ENCODE peak calls at places on chromosomes 7 and 10, in five cellular contexts. F is aorta, X is HepG2, E is heart left ventricle, O is hepatocyte. M is an unnamed sample.
A peak's percentile ranks its signal among the peaks of the same experiment; 100 is the strongest.

GRCh38 chr10:88672041-88672440 is 7.8 kb downstream of the LIPF start:
- DNase-seq in E (no peak), O (no peak), X (no peak), F (no peak), M (no peak)

GRCh38 chr7:75985009-75985517 is 9.3 kb downstream of the TMEM120A start:
- DNase-seq in F (peak; percentile 43), E (peak; percentile 26), X (no peak), O (peak; percentile 3), M (no peak)

GRCh38 chr7:2165610-2166594 is 66.8 kb downstream of the MAD1L1 start:
- DNase-seq in E (no peak), O (no peak), F (no peak), X (no peak), M (no peak)

GRCh38 chr10:130206216-130206737 is 70.1 kb downstream of the GLRX3 start:
- DNase-seq in X (no peak), O (no peak), E (no peak), F (no peak), M (no peak)

GRCh38 chr10:35639021-35639521 is 3.0 kb downstream of the FZD8 start:
- DNase-seq in E (no peak), X (no peak), O (peak; percentile 13), F (no peak), M (no peak)

GRCh38 chr10:119489572-119490326 is 52.8 kb downstream of the RGS10 start:
- DNase-seq in O (peak; percentile 56), X (peak; percentile 16), F (peak; percentile 59), E (no peak), M (peak; percentile 72)

GRCh38 chr10:133247681-133248333 is 10.2 kb downstream of the VENTX start:
- DNase-seq in E (no peak), F (no peak), O (no peak), X (no peak), M (peak; percentile 6)

GRCh38 chr10:52757777-52758176 is 14.8 kb downstream of the MBL2 start:
- DNase-seq in X (no peak), E (no peak), F (no peak), O (no peak), M (no peak)

GRCh38 chr10:110671788-110672579 is 27.8 kb downstream of the RBM20 start:
- DNase-seq in E (peak; percentile 82), X (peak; percentile 49), F (peak; percentile 81), O (peak; percentile 84), M (peak; percentile 88)

GRCh38 chr7:140022582-140023211 is 40.1 kb downstream of the PARP12 start:
- DNase-seq in O (no peak), E (no peak), F (no peak), X (no peak), M (no peak)

GRCh38 chr7:29140873-29141468 is 5.4 kb downstream of the CPVL start:
- DNase-seq in X (peak; percentile 90), F (peak; percentile 54), E (no peak), O (no peak), M (no peak)

GRCh38 chr7:135181261-135181928 is 10.9 kb upstream of the CYREN start:
- DNase-seq in E (no peak), O (no peak), F (no peak), X (no peak), M (no peak)

GRCh38 chr10:114504769-114505579 is 100.7 kb upstream of the AFAP1L2 start:
- DNase-seq in O (peak; percentile 10), E (no peak), X (peak; percentile 67), F (peak; percentile 60), M (no peak)

GRCh38 chr10:129441391-129442009 is 25.5 kb upstream of the MGMT start:
- DNase-seq in O (no peak), X (peak; percentile 19), E (no peak), F (no peak), M (no peak)

GRCh38 chr7:28811990-28812389 is 146.1 kb downstream of the TRIL start:
- DNase-seq in E (no peak), O (no peak), F (no peak), X (no peak), M (no peak)

GRCh38 chr10:103635580-103635979 is 142.1 kb downstream of the NEURL1 start:
- DNase-seq in F (no peak), E (no peak), O (no peak), X (no peak), M (no peak)

GRCh38 chr7:122675621-122676020 is 23.3 kb downstream of the RNF133 start:
- DNase-seq in O (no peak), F (no peak), E (no peak), X (no peak), M (no peak)

GRCh38 chr7:37376386-37376785 is 72.3 kb downstream of the ELMO1 start:
- DNase-seq in X (no peak), F (no peak), O (no peak), E (no peak), M (no peak)

GRCh38 chr7:18824157-18824556 is 293.3 kb downstream of the TWIST1 start:
- DNase-seq in X (no peak), O (peak; percentile 30), F (no peak), E (no peak), M (no peak)

GRCh38 chr7:51009716-51010496 is 227.2 kb upstream of the GRB10 start:
- DNase-seq in F (no peak), X (peak; percentile 5), E (peak; percentile 77), O (no peak), M (no peak)

GRCh38 chr7:108181073-108181985 is 51.2 kb upstream of the LAMB4 start:
- DNase-seq in F (no peak), O (peak; percentile 68), X (peak; percentile 43), E (no peak), M (no peak)

GRCh38 chr10:125411724-125412123 is 251.4 kb upstream of the CTBP2 start:
- DNase-seq in X (no peak), F (no peak), E (no peak), O (no peak), M (no peak)

DNA sequence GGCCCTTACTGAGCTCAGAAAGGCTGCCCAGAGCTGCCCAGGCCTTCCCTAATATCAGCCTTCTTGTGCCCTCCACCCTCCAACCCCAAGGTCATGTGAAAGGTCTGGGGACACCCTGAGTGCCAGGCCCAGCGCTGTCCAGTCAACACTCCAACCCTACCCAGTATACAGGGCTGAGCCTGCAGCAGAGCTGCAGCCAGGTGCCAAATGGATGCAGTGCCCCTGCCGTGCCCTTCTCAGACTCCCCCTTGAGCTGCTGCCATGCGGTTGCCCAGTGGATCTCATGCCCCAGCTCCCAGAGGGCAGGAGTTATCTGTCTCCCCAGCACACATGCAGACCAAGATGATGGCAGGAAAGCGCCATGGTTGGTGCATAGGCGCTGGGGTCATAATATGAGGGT is 61.5 kb downstream of the ZMIZ1 start:
- DNase-seq in E (no peak), O (no peak), F (no peak), X (no peak), M (no peak)
- H3K4me1 ChIP-seq in E (peaks cover 92% of the 10 kb centered on the region), O (peaks cover 51% of the 10 kb centered on the region), F (no peaks in the 10 kb centered on the region), X (peaks cover 88% of the 10 kb centered on the region), M (peaks cover 68% of the 10 kb centered on the region)

GRCh38 chr10:78210976-78211375 is 177.3 kb downstream of the RPS24 start:
- DNase-seq in X (no peak), E (no peak), F (no peak), O (no peak), M (no peak)
- H3K4me1 ChIP-seq in X (no peaks in the 10 kb centered on the region), E (peaks cover 28% of the 10 kb centered on the region), F (no peaks in the 10 kb centered on the region), O (peaks cover 11% of the 10 kb centered on the region), M (peaks cover 17% of the 10 kb centered on the region)

GRCh38 chr10:80182986-80183385 is 22.4 kb downstream of the ANXA11 start:
- DNase-seq in E (no peak), X (no peak), F (peak; percentile 33), O (no peak), M (no peak)

GRCh38 chr10:80184291-80184690 is 21.0 kb downstream of the ANXA11 start:
- DNase-seq in F (no peak), E (no peak), X (no peak), O (no peak), M (no peak)

GRCh38 chr10:80186364-80187012 is 18.8 kb downstream of the ANXA11 start:
- DNase-seq in O (no peak), F (peak; percentile 59), E (peak; percentile 81), X (no peak), M (peak; percentile 32)

GRCh38 chr10:80185522-80186299 is 19.6 kb downstream of the ANXA11 start:
- DNase-seq in O (no peak), E (no peak), F (no peak), X (no peak), M (no peak)

DNA sequence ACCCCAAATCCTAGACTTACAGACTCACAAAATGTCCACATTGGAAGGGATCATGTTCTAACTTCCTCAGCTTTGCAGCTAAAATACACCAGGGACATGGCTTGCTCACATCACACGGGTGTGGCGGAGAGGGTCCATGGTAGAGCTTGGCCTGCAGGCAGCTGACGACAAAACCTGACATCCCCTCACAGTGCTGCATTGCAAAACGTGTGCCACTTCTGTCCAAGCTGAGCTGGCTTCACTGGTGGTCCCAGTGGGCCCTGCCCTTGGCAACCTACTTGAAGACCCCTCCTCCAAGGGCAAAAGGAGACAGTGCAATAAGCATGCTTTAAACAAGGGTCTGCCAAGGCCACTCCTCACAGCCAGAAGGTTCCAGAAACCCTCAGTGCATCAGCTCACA is 21.9 kb downstream of the ANXA11 start:
- DNase-seq in E (no peak), F (no peak), O (no peak), X (no peak), M (no peak)
- H3K4me1 ChIP-seq in E (peaks cover 99% of the 10 kb centered on the region), F (no peaks in the 10 kb centered on the region), O (peaks cover 8% of the 10 kb centered on the region), X (peaks cover 14% of the 10 kb centered on the region), M (no peaks in the 10 kb centered on the region)

DNA sequence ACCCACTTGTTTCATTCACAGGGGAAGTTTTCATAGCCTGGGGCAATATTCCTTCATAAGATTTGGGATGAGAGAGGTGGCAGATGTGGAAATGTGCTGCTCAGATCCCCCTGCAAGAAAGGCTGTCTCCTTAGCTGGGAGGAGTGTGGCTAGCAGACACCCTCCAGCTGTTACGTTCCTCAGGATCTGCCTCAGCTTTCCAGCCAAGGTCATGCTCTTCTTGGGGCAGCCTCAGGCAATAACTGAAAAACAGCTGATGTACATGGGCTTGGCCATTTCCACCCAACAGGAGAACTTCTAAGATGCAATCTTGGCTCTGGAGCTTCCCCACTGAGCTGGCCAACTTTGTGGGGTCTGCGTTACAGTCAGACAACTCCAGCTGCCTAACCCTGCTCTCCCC is 51.3 kb upstream of the SEPTIN7 start:
- DNase-seq in E (peak; percentile 71), O (no peak), X (no peak), F (no peak), M (no peak)
- H3K4me1 ChIP-seq in E (peaks cover 18% of the 10 kb centered on the region), O (peaks cover 26% of the 10 kb centered on the region), X (peaks cover 1% of the 10 kb centered on the region), F (no peaks in the 10 kb centered on the region), M (peaks cover 15% of the 10 kb centered on the region)

GRCh38 chr7:80644054-80644453 is 5.6 kb downstream of the CD36 start:
- DNase-seq in O (no peak), X (no peak), E (no peak), F (no peak), M (no peak)
- H3K4me1 ChIP-seq in O (no peaks in the 10 kb centered on the region), X (peaks cover 24% of the 10 kb centered on the region), E (peaks cover 59% of the 10 kb centered on the region), F (no peaks in the 10 kb centered on the region), M (peaks cover 16% of the 10 kb centered on the region)